ENCODE peak calls at places on chromosomes 16 and 17, in eight cellular contexts. S, E, O, P, U, F, I and G are unnamed samples.

GRCh38 chr16:86901483-86901882 is 323.1 kb downstream of the FOXL1 start:
- DNase-seq in S (no peak), E (peak; percentile 35), O (no peak), P (no peak), U (no peak), F (no peak), I (peak; percentile 28), G (no peak)

GRCh38 chr17:79388556-79389295 is 222.1 kb downstream of the RBFOX3 start:
- DNase-seq in S (peak; percentile 39), E (peak; percentile 54), O (peak; percentile 63), P (peak; percentile 82), U (peak; percentile 57), F (peak; percentile 82), I (peak; percentile 11), G (no peak)

GRCh38 chr16:1053700-1054368 is 18.7 kb upstream of the SSTR5 start:
- DNase-seq in S (no peak), E (no peak), O (no peak), P (no peak), U (no peak), F (no peak), I (no peak), G (no peak)

GRCh38 chr17:563646-564045 is 151.0 kb downstream of the VPS53 start:
- DNase-seq in S (no peak), E (no peak), O (no peak), P (no peak), U (no peak), F (no peak), I (no peak), G (no peak)

GRCh38 chr17:73625006-73625405 is 19.2 kb downstream of the SDK2 start:
- DNase-seq in S (peak; percentile 67), E (no peak), O (no peak), P (no peak), U (no peak), F (no peak), I (no peak), G (no peak)

GRCh38 chr17:28379814-28380571 is 8.5 kb downstream of the SARM1 start:
- DNase-seq in S (no peak), E (peak; percentile 63), O (no peak), P (no peak), U (no peak), F (no peak), I (no peak), G (no peak)

GRCh38 chr17:35825206-35825605 is 15.9 kb downstream of the TAF15 start:
- DNase-seq in S (no peak), E (no peak), O (no peak), P (no peak), U (no peak), F (no peak), I (no peak), G (no peak)

GRCh38 chr16:56807011-56807675 is 57.9 kb upstream of the SLC12A3 start:
- DNase-seq in S (peak; percentile 53), E (peak; percentile 47), O (no peak), P (no peak), U (no peak), F (no peak), I (peak; percentile 58), G (no peak)

GRCh38 chr16:53061701-53062159 is 6.9 kb downstream of the CHD9 start:
- DNase-seq in S (no peak), E (no peak), O (no peak), P (no peak), U (no peak), F (no peak), I (no peak), G (no peak)

GRCh38 chr17:17380156-17380925 is 77.2 kb downstream of the NT5M start:
- DNase-seq in S (no peak), E (no peak), O (no peak), P (no peak), U (no peak), F (no peak), I (no peak), G (no peak)

GRCh38 chr17:65544658-65545057 is 16.8 kb downstream of the AXIN2 start:
- DNase-seq in S (no peak), E (no peak), O (no peak), P (no peak), U (no peak), F (no peak), I (no peak), G (no peak)

GRCh38 chr16:49653577-49653976 is 202.3 kb downstream of the ZNF423 start:
- DNase-seq in S (no peak), E (no peak), O (no peak), P (no peak), U (no peak), F (no peak), I (no peak), G (no peak)
- TF ChIP-seq CTCF in S (no peak), E (no peak), O (no peak), P (no peak), U (no peak), F (no peak), I (no peak), G (no peak)

GRCh38 chr17:71320009-71320796 is 800.6 kb upstream of the SOX9 start:
- DNase-seq in S (no peak), E (no peak), O (no peak), P (no peak), U (no peak), F (no peak), I (no peak), G (no peak)
- TF ChIP-seq CTCF in S (no peak), E (no peak), O (no peak), P (no peak), U (no peak), F (no peak), I (no peak), G (no peak)

GRCh38 chr16:73053379-73054130 is 5.6 kb upstream of the ZFHX3 start:
- DNase-seq in S (no peak), E (peak; percentile 82), O (no peak), P (no peak), U (no peak), F (no peak), I (peak; percentile 77), G (no peak)
- TF ChIP-seq CTCF in S (no peak), E (no peak), O (no peak), P (no peak), U (no peak), F (no peak), I (no peak), G (no peak)

DNA sequence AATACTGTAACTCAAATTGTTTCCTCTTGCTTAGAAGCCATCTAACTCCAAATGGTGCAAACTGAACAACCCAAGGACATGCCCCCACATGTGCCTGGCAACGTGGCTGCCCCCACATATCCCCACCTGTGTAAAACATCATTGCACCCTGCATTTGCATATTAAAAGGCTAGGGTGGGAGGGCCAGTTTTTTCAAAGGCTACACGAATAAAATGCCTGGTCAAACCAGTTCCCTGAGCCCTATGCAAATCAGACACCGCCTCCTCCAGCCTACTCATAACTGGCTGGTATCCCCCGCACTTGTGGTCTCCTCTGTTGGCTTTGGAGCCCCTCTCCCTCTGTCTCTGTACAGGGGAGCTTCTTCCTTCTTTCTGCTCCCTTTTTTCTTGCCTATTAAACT is 26.7 kb downstream of the C16orf54 start:
- DNase-seq in S (no peak), E (no peak), O (no peak), P (no peak), U (no peak), F (no peak), I (no peak), G (no peak)
- TF ChIP-seq CTCF in S (no peak), E (no peak), O (no peak), P (no peak), U (no peak), F (no peak), I (no peak), G (no peak)